ENCODE peak calls at places on chromosomes 6 and 20, in ten cellular contexts. C is ascending aorta; D is HCT116; W is spleen; K is body of pancreas; I is cardiac muscle cell; S is thoracic aorta; T is heart right ventricle; B is GM23248; U is CD4-positive, alpha-beta memory T cell. N is an unnamed sample.

GRCh38 chr6:166830891-166831363 is 125.4 kb downstream of the RNASET2 start:
- DNase-seq in C (no peak), D (no peak), W (no peak), K (no peak), I (no peak), S (no peak), T (no peak), B (no peak), U (no peak), N (no peak)

GRCh38 chr6:33672808-33673207 is 38.7 kb downstream of the UQCC2 start:
- DNase-seq in C (peak), D (no peak), W (no peak), K (peak), I (peak), S (peak), T (peak), B (peak), U (no peak), N (peak)

GRCh38 chr20:53016534-53017042 is 44.4 kb downstream of the TSHZ2 start:
- DNase-seq in C (no peak), D (no peak), W (no peak), K (no peak), I (no peak), S (no peak), T (no peak), B (no peak), U (no peak), N (no peak)

GRCh38 chr6:141153563-141153962 is 979.2 kb upstream of the GJE1 start:
- DNase-seq in C (no peak), D (no peak), W (no peak), K (no peak), I (no peak), S (no peak), T (no peak), B (no peak), U (peak), N (no peak)

GRCh38 chr6:56902551-56903464 is 52.1 kb upstream of the BEND6 start:
- DNase-seq in C (no peak), D (no peak), W (no peak), K (no peak), I (peak), S (no peak), T (no peak), B (peak), U (peak), N (peak)

GRCh38 chr6:90859056-90859455 is 272.2 kb upstream of the MAP3K7 start:
- DNase-seq in C (no peak), D (no peak), W (no peak), K (no peak), I (no peak), S (no peak), T (no peak), B (no peak), U (no peak), N (no peak)

GRCh38 chr20:22180244-22180643 is 404.1 kb downstream of the FOXA2 start:
- DNase-seq in C (no peak), D (no peak), W (no peak), K (no peak), I (no peak), S (no peak), T (no peak), B (no peak), U (no peak), N (peak)

GRCh38 chr20:52267418-52267817 is 75.8 kb upstream of the ZFP64 start:
- DNase-seq in C (no peak), D (no peak), W (no peak), K (no peak), I (no peak), S (no peak), T (no peak), B (no peak), U (no peak), N (no peak)

GRCh38 chr20:61701802-61702201 is 363.9 kb downstream of the TAF4 start:
- DNase-seq in C (no peak), D (no peak), W (no peak), K (no peak), I (no peak), S (no peak), T (no peak), B (no peak), U (no peak), N (no peak)

GRCh38 chr20:34473262-34473883 is 42.8 kb upstream of the DYNLRB1 start:
- DNase-seq in C (no peak), D (peak), W (no peak), K (no peak), I (peak), S (no peak), T (peak), B (peak), U (peak), N (peak)

GRCh38 chr6:158092806-158093205 is 75.3 kb downstream of the SERAC1 start:
- DNase-seq in C (no peak), D (no peak), W (no peak), K (no peak), I (no peak), S (no peak), T (no peak), B (no peak), U (no peak), N (no peak)

GRCh38 chr6:140071115-140071514 is 696.7 kb upstream of the CITED2 start:
- DNase-seq in C (no peak), D (no peak), W (no peak), K (no peak), I (peak), S (no peak), T (no peak), B (peak), U (no peak), N (no peak)

GRCh38 chr6:36227379-36228344 is 31.1 kb downstream of the BRPF3 start:
- DNase-seq in C (no peak), D (no peak), W (no peak), K (no peak), I (no peak), S (no peak), T (no peak), B (no peak), U (no peak), N (peak)

GRCh38 chr6:85569323-85569722 is 24.3 kb downstream of the SNX14 start:
- DNase-seq in C (no peak), D (no peak), W (no peak), K (no peak), I (peak), S (no peak), T (no peak), B (peak), U (no peak), N (peak)

GRCh38 chr6:153790048-153790447 is 249.0 kb upstream of the OPRM1 start:
- DNase-seq in C (peak), D (peak), W (no peak), K (no peak), I (peak), S (no peak), T (no peak), B (peak), U (no peak), N (peak)

GRCh38 chr20:18653736-18654447 is 66.0 kb downstream of the DTD1 start:
- DNase-seq in C (no peak), D (no peak), W (no peak), K (no peak), I (no peak), S (no peak), T (no peak), B (no peak), U (no peak), N (no peak)

GRCh38 chr20:18657575-18657974 is 69.7 kb downstream of the DTD1 start:
- DNase-seq in C (no peak), D (no peak), W (no peak), K (no peak), I (peak), S (no peak), T (no peak), B (peak), U (no peak), N (no peak)

GRCh38 chr20:18650224-18650623 is 62.4 kb downstream of the DTD1 start:
- DNase-seq in C (no peak), D (no peak), W (no peak), K (no peak), I (no peak), S (no peak), T (no peak), B (no peak), U (no peak), N (no peak)

DNA sequence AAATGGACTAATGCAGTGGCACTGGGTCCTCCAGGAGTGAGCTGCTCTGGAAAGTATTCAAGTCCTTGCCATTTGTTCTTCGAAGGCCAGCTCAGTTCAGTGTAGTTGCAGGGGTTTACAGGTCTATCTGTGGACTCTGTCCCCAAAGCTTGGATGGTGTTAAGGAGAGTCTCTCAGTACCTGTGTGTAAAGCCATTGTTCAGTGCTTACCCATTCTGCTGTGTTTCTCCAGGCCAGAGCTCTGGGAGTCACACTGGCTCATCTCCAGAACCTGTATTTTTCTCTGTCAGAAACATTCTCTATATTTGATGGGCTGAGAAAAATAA is 66.6 kb downstream of the DTD1 start:
- DNase-seq in C (no peak), D (no peak), W (no peak), K (no peak), I (no peak), S (no peak), T (no peak), B (no peak), U (no peak), N (no peak)
- H3K27ac ChIP-seq in C (no peak), D (no peak), W (no peak), K (no peak), I (no peak), S (no peak), T (no peak), B (no peak), U (no peak), N (no peak)

GRCh38 chr20:24987873-24988835 is 4.4 kb downstream of the APMAP start:
- DNase-seq in C (no peak), D (no peak), W (peak), K (no peak), I (no peak), S (no peak), T (no peak), B (no peak), U (no peak), N (no peak)

GRCh38 chr20:24985802-24986201 is 6.7 kb downstream of the APMAP start:
- DNase-seq in C (no peak), D (no peak), W (peak), K (no peak), I (no peak), S (no peak), T (no peak), B (no peak), U (no peak), N (no peak)

GRCh38 chr20:24989162-24989561 is 3.4 kb downstream of the APMAP start:
- DNase-seq in C (no peak), D (no peak), W (no peak), K (no peak), I (no peak), S (no peak), T (no peak), B (no peak), U (no peak), N (no peak)

GRCh38 chr20:24986436-24987015 is 6.0 kb downstream of the APMAP start:
- DNase-seq in C (no peak), D (no peak), W (no peak), K (no peak), I (no peak), S (no peak), T (no peak), B (no peak), U (no peak), N (no peak)

GRCh38 chr20:24987244-24987643 is 5.3 kb downstream of the APMAP start:
- DNase-seq in C (no peak), D (no peak), W (no peak), K (no peak), I (no peak), S (no peak), T (no peak), B (peak), U (no peak), N (no peak)
- H3K27ac ChIP-seq in C (no peak), D (no peak), W (no peak), K (no peak), I (no peak), S (no peak), T (no peak), B (no peak), U (no peak), N (no peak)

GRCh38 chr6:46113370-46113769 is 16.4 kb upstream of the ENPP4 start:
- DNase-seq in C (no peak), D (no peak), W (no peak), K (no peak), I (no peak), S (no peak), T (no peak), B (no peak), U (no peak), N (peak)
- H3K27ac ChIP-seq in C (no peak), D (no peak), W (no peak), K (no peak), I (no peak), S (no peak), T (no peak), B (no peak), U (no peak), N (no peak)

GRCh38 chr6:43639984-43640800 is 4.6 kb downstream of the MAD2L1BP start:
- DNase-seq in C (no peak), D (no peak), W (no peak), K (no peak), I (no peak), S (no peak), T (no peak), B (no peak), U (no peak), N (no peak)

GRCh38 chr6:43645613-43645964 is 753 bp downstream of the RSPH9 start:
- DNase-seq in C (no peak), D (no peak), W (no peak), K (no peak), I (no peak), S (no peak), T (no peak), B (no peak), U (no peak), N (no peak)

GRCh38 chr6:43648248-43648647 is 3.4 kb downstream of the RSPH9 start:
- DNase-seq in C (no peak), D (no peak), W (no peak), K (no peak), I (no peak), S (no peak), T (no peak), B (no peak), U (no peak), N (no peak)

GRCh38 chr6:43647613-43648012 is 2.8 kb downstream of the RSPH9 start:
- DNase-seq in C (no peak), D (no peak), W (no peak), K (no peak), I (no peak), S (no peak), T (no peak), B (no peak), U (no peak), N (no peak)

GRCh38 chr6:43644940-43645612 is at the start of gene RSPH9:
- DNase-seq in C (no peak), D (no peak), W (peak), K (peak), I (peak), S (no peak), T (peak), B (peak), U (peak), N (no peak)
- H3K27ac ChIP-seq in C (no peak), D (no peak), W (no peak), K (no peak), I (peak), S (no peak), T (no peak), B (no peak), U (peak), N (peak)

GRCh38 chr6:32190946-32191677 is 1.1 kb upstream of the PBX2 start:
- DNase-seq in C (no peak), D (no peak), W (no peak), K (no peak), I (no peak), S (no peak), T (no peak), B (no peak), U (no peak), N (no peak)
- H3K27ac ChIP-seq in C (peak), D (peak), W (peak), K (peak), I (peak), S (peak), T (peak), B (peak), U (peak), N (peak)

DNA sequence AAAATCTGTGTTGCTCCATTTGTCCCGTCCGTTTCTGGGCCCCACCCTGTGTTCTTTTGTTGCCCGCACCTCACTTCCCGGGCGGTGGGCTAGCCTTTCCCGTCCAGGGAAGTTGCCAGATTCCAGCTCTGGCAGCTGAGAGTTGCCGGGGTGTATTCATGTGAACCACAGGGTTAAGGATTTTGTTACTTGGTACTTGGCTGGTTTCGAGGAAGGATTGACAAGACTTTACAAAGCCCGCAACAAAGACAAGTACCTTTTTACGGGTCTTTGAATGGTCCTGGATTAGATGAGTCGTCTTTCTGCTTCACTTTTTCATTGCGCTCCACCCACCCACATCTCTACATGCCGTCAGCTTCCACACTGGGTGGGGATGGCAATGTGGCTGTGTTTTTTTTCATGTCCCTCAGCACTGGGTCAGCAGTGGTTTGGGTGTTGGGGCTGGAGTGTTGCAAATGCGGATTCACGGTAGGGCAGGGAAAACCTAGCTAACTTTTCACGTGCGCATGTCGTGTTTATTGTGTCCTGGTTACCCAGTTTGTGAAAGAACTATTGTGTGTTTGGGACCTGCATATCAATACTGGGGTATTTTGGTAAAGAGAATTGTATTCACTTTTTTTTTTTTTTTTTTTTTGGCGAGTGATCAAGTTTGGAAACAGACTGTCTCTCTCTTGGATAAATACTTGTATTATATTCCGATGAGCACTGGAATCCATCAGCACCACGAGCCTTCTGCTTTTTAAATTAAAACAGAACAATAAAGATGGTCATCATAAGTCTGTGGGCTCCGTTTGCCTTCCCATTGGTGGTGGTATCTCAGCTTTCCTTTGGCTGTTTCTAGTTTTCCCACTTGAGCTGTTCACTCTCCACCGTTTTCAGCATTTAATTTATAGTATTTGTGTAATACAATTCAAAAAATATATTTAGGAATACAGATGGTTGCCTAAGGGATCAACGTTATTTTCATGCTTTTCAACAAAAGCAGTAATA is 1.2 kb downstream of the DUSP22 start:
- DNase-seq in C (no peak), D (no peak), W (peak), K (peak), I (no peak), S (no peak), T (peak), B (peak), U (peak), N (peak)
- H3K27ac ChIP-seq in C (peak), D (peak), W (peak), K (peak), I (peak), S (peak), T (peak), B (peak), U (peak), N (peak)

DNA sequence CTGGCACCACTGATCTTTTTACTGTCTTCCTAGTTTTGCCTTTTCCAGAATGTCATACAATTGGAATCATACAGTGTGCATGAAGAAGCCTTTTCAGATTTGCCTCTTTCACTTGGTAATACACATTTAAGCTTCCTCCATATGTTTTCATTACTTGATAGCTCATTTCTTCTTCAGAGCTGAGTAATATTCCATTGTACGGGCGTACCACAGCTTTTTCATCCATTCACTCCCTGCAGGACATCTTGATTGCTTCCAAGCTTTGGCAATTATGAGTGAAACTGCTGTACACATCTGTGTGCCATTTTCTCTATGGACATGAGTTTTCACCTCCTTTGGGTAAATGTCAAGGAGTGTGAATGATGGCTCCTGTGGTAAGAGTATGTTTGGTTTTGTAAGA is 46.2 kb upstream of the LY86 start:
- DNase-seq in C (no peak), D (no peak), W (no peak), K (no peak), I (no peak), S (no peak), T (no peak), B (no peak), U (no peak), N (no peak)
- H3K27ac ChIP-seq in C (no peak), D (no peak), W (no peak), K (no peak), I (no peak), S (no peak), T (no peak), B (no peak), U (no peak), N (no peak)

N was measured in RWPE1.